ENCODE peak calls at places on chromosomes 7 and 10, in five cellular contexts. N is A673, Q is IMR-90, O is GM23248, H is fibroblast of lung. C is an unnamed sample. For H3K4me1, the result is how much of the 10 kb centered on the place peaks cover.

GRCh38 chr10:57472823-57473619 is 794.7 kb downstream of the IPMK start:
- DNase-seq in N (no peak), H (no peak), Q (no peak), O (no peak), C (no peak)

GRCh38 chr10:3398825-3399646 is 226.5 kb upstream of the PITRM1 start:
- DNase-seq in O (peak), H (no peak), N (no peak), Q (no peak), C (no peak)

GRCh38 chr7:148997497-148997896 is 30.8 kb downstream of the PDIA4 start:
- DNase-seq in H (no peak), Q (no peak), O (no peak), N (no peak), C (peak)

GRCh38 chr10:86254526-86255174 is 111.9 kb downstream of the GRID1 start:
- DNase-seq in N (no peak), H (no peak), Q (no peak), O (peak), C (peak)

GRCh38 chr10:127182161-127182560 is 14.2 kb downstream of the INSYN2A start:
- DNase-seq in N (no peak), H (peak), O (no peak), Q (no peak), C (no peak)

GRCh38 chr10:27558612-27559020 is 54.5 kb downstream of the RAB18 start:
- DNase-seq in N (peak), H (peak), O (peak), Q (peak), C (peak)

GRCh38 chr7:144818516-144818915 is 17.3 kb downstream of the TPK1 start:
- DNase-seq in N (no peak), O (no peak), H (peak), Q (no peak), C (no peak)

GRCh38 chr7:102197599-102197998 is 89.1 kb upstream of the SH2B2 start:
- DNase-seq in Q (no peak), N (no peak), H (no peak), O (no peak), C (no peak)

GRCh38 chr7:27312820-27313219 is 70.2 kb downstream of the EVX1 start:
- DNase-seq in O (no peak), Q (no peak), N (no peak), H (no peak), C (no peak)

GRCh38 chr10:74932648-74933047 is 106.2 kb downstream of the KAT6B start:
- DNase-seq in N (no peak), Q (no peak), H (no peak), O (no peak), C (peak)

GRCh38 chr10:113496124-113496523 is 56.7 kb upstream of the HABP2 start:
- DNase-seq in O (peak), N (no peak), H (no peak), Q (no peak), C (no peak)

DNA sequence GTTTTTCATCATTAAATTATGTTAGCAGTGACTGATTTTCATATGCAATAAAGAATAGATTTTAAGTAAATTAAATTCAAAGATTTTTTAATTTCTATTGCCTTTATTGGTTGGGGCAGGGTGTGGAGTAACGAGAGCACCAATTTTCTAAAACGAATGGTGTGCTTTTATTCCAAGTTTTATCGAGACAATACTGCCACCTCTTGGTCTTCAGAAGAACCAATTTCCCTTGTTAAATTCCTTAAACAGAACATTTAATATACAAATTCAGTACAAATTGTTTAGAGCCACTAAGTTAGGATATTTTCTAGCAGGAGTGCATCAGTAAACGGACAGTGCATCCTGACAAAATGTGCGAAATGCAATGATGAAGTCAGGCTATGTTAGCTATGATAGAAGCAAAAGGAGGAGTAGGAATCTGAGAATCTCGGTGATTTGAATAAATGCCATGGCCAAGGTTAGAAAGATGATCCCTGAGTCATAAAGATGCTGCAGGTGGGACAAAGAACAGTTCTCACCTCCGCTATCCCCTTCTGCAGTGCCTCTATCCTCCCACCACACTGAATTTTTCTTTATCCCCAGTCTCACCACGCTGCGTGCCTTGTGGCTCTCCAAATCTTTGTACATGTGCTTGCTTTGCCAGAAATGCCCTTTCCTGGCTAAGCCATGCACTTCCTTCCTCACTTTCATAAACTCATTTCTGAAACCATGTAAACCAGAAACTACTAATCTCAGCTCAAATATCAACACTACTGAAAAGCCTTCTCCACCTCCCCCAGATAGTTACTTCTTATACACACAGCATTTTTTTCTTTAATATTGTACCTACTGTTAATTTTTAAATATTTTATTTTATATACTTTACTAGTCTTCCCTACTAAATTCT is 31.9 kb upstream of the AGBL3 start:
- DNase-seq in O (peak), N (peak), H (no peak), Q (peak), C (no peak)
- H3K27ac ChIP-seq in O (peak), N (no peak), H (no peak), Q (peak), C (peak)

GRCh38 chr10:114684822-114685209 is 26.7 kb upstream of the ABLIM1 start:
- DNase-seq in H (peak), O (peak), Q (peak), N (peak), C (no peak)
- H3K4me1 ChIP-seq in H (under half), O (under half), Q (under half), N (under half), C (under half)

DNA sequence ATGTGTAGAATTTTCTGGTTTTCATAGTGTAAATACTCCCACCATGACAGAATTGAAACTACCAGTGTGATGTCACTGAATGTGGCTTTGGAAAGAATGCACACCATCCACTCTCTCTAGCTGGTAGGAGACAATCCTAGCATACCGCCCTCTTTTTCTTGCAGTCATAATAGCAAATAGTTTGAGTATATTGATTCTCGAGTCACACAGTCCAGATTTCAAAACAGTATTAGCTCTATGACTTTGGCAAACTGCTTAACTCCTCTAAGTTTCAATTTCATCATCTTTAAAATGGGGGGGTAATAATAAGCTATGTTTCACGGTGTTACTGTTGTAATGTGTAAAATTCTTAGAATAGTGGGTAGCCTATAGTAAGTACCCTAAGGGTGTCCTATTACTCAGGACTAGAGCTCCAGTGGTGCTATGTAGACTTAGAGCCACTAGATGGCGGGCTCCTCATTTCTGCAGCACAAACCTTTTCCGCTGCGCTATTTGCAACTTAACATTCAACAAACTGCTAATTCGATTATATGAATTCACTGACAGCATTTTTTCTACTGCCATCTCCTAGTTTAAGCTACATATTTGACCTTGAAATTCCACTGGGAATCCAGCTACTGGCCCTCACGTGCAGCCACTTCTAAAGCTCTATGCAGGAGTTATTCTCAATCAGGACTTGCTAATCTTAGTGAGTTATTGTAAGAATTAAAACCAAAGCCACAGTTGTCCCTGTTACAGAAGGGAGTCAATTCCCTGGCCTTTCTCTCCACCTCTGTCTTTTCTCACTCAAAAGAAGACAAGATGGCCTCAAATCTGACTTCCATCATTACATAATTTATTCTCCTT is 18.7 kb downstream of the TAS2R40 start:
- DNase-seq in N (peak), Q (peak), H (peak), O (peak), C (peak)
- H3K4me3 ChIP-seq in N (no peak), Q (no peak), H (no peak), O (peak), C (no peak)

DNA sequence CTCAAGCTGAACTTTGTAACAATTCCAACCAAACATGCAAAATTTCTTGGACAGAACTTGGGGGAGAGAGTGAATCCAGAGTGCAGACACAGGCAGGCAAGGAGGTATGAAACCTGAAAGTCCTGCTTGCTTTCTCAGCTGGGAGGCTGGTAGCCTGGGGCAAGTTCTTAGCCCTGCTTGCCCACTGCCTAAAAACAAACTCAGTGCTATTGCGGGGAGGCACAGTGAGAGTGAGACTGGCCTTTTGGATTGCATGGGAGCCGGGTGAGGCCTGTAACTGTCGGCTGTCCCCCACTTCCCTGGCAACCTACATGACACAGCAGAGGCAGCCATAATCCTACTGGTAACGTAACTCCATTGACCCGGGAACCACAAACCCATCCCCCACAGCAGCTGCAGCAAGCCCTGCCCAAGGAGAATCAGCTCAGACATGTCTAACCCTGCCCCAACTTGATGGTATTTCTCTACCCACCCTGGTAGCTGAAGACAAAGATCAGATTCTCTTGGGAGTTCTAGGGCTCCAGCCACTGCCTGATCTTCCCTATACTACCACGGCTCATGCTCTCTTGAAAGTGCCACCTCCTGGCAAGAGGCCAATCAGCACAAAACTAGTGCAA is 663.6 kb downstream of the GRM8 start:
- DNase-seq in H (no peak), O (no peak), N (no peak), Q (no peak), C (no peak)
- H3K27ac ChIP-seq in H (no peak), O (no peak), N (no peak), Q (no peak), C (no peak)

DNA sequence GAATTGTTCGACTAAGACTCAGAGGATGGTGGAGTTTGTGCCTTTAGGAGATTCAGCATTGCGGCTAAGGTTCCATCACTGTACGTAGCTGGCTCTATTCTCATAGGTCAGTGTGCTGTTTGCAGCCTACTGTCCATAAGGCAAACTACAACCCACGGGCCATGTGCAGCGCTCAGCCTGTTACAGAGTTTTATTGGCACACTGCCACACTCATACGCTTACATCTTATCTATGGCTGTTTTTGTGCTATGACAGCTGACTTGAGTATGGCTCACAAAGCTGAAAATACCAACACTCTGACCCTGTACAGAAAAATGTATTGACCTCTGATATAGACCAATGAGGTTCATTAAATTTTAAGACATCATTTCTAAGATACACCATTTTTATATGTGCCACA is 114.5 kb downstream of the ARID5B start:
- DNase-seq in O (no peak), H (no peak), N (no peak), Q (peak), C (no peak)
- H3K4me1 ChIP-seq in O (under half), H (under half), N (under half), Q (under half), C (under half)

DNA sequence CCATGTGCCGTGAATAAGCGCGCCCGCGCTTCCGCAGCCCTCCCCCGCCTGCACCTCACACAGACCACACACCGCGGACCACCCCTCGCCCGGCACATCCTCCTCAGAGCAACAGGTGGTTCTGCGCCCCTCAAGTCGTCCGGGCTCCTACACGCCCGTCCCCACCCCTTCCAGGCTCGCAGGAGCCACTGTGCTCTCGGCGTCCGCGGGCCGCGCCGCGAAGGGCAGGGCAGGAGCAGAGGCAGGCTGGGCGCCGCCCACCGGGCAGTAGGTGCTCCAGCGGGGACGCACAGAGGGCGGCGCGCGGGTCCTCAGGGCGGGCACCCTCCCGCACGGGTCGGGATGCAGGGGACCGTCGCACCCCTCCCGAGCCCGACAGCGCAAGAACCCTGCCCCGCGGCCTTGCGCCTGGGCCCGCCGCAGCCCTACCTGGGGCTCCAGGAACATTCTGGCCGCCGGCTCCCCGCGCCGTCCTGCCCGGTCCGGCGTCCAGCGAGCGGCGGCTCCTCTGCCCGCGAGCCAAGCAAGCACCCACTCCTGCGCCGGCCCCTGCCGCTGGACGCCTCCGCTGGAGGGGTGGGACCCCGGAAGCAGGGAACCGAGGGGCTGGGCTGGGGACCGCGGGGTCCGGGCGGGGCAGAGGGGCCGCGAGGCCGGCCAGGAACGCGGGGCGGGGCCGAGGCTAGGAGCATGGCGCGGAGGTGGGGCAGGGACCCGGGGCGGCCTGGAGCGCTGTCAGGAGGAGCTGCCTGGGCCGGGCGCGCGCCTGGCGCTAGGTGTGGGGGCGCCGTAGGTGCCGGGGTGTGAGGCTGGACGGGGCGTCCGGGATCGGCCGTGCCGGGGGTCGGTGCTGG is 37.4 kb downstream of the RASGEF1A start:
- DNase-seq in O (peak), Q (no peak), H (no peak), N (no peak), C (peak)
- H3K4me3 ChIP-seq in O (no peak), Q (no peak), H (no peak), N (no peak), C (no peak)

GRCh38 chr10:73716251-73716650 is 18.3 kb upstream of the AGAP5 start:
- DNase-seq in N (no peak), Q (no peak), O (no peak), H (no peak), C (no peak)
- H3K27ac ChIP-seq in N (no peak), Q (no peak), O (no peak), H (no peak), C (no peak)

DNA sequence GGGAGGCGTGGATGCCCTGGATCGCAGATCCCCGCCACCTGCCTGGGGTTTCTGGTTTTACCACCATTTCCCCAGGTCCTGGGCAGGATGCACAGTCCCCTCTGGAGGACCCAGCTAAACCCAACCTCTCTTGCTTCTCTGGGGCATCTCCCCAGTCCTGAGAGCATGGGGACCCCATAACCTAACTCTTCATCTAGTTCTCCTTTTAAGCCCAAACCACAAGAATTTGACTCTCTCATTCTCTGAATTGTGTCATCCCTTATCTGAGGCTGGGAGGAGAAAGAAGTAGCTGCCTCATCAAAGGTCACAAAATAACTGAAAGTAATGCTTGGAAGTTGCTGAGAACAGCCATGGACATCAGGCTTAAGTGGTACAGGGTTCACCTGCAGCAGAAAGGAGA is 159.9 kb downstream of the FGFR2 start:
- DNase-seq in Q (no peak), N (no peak), O (no peak), H (peak), C (no peak)
- H3K4me1 ChIP-seq in Q (under half), N (under half), O (under half), H (under half), C (under half)